ENCODE peak calls at places on chromosomes 5 and 9, in eight cellular contexts. R is heart left ventricle, G is fibroblast of mammary gland, Y is choroid plexus epithelial cell, C is mammary epithelial cell, O is coronary artery, Q is heart right ventricle, I is kidney. J is an unnamed sample.
A peak's percentile ranks its signal among the peaks of the same experiment; 100 is the strongest.

GRCh38 chr5:157172408-157172807 is 6.3 kb upstream of the GARIN3 start:
- DNase-seq in R (no peak), G (no peak), Y (no peak), C (peak; percentile 17), O (no peak), Q (no peak), I (no peak), J (no peak)

GRCh38 chr5:171484460-171484899 is 65.0 kb downstream of the FGF18 start:
- DNase-seq in R (no peak), G (peak; percentile 36), Y (peak; percentile 36), C (no peak), O (no peak), Q (no peak), I (no peak), J (no peak)

GRCh38 chr9:121744002-121744686 is 92.7 kb downstream of the DAB2IP start:
- DNase-seq in R (peak; percentile 74), G (peak; percentile 45), Y (peak; percentile 52), C (peak; percentile 53), O (no peak), Q (peak; percentile 67), I (no peak), J (no peak)

GRCh38 chr5:122774519-122774860 is 390 bp upstream of the SNX2 start:
- DNase-seq in R (no peak), G (no peak), Y (no peak), C (no peak), O (no peak), Q (no peak), I (no peak), J (no peak)

GRCh38 chr5:149203896-149204544 is 62.7 kb downstream of the ABLIM3 start:
- DNase-seq in R (no peak), G (peak; percentile 74), Y (peak; percentile 48), C (peak; percentile 48), O (no peak), Q (no peak), I (no peak), J (no peak)

GRCh38 chr9:85610074-85610855 is 131.5 kb downstream of the AGTPBP1 start:
- DNase-seq in R (no peak), G (peak; percentile 83), Y (peak; percentile 92), C (peak; percentile 53), O (no peak), Q (no peak), I (no peak), J (peak; percentile 74)

GRCh38 chr5:154087260-154087659 is 48.5 kb downstream of the MFAP3 start:
- DNase-seq in R (no peak), G (peak; percentile 26), Y (peak; percentile 87), C (no peak), O (no peak), Q (no peak), I (no peak), J (peak; percentile 54)

GRCh38 chr5:125148706-125149105 is 402.3 kb upstream of the ZNF608 start:
- DNase-seq in R (no peak), G (peak; percentile 72), Y (peak; percentile 2), C (no peak), O (no peak), Q (no peak), I (no peak), J (no peak)

GRCh38 chr9:129491486-129491855 is 129.4 kb downstream of the C9orf50 start:
- DNase-seq in R (peak; percentile 75), G (peak; percentile 50), Y (peak; percentile 75), C (no peak), O (peak; percentile 84), Q (peak; percentile 56), I (peak; percentile 91), J (no peak)

GRCh38 chr5:157464518-157465171 is 4.6 kb downstream of the NIPAL4 start:
- DNase-seq in R (no peak), G (peak; percentile 95), Y (peak; percentile 93), C (peak; percentile 96), O (no peak), Q (no peak), I (no peak), J (peak; percentile 45)

GRCh38 chr9:136796238-136796774 is at the start of gene CCDC183:
- DNase-seq in R (no peak), G (no peak), Y (no peak), C (no peak), O (no peak), Q (no peak), I (no peak), J (no peak)

GRCh38 chr5:59596586-59597348 is 296.8 kb downstream of the PDE4D start:
- DNase-seq in R (no peak), G (peak; percentile 72), Y (peak; percentile 77), C (peak; percentile 73), O (no peak), Q (no peak), I (no peak), J (no peak)

GRCh38 chr5:171317225-171317624 is 8.2 kb downstream of the TLX3 start:
- DNase-seq in R (no peak), G (no peak), Y (no peak), C (no peak), O (no peak), Q (no peak), I (no peak), J (no peak)

GRCh38 chr9:136044207-136044970 is 50.7 kb downstream of the NACC2 start:
- DNase-seq in R (no peak), G (no peak), Y (no peak), C (no peak), O (no peak), Q (no peak), I (peak; percentile 65), J (no peak)

GRCh38 chr9:801399-802071 is 40.0 kb upstream of the DMRT1 start:
- DNase-seq in R (no peak), G (peak; percentile 46), Y (peak; percentile 36), C (peak; percentile 30), O (no peak), Q (no peak), I (no peak), J (peak; percentile 56)

GRCh38 chr5:54455413-54456157 is at the start of gene HSPB3:
- DNase-seq in R (peak; percentile 55), G (peak; percentile 18), Y (no peak), C (no peak), O (no peak), Q (peak; percentile 34), I (no peak), J (no peak)

DNA sequence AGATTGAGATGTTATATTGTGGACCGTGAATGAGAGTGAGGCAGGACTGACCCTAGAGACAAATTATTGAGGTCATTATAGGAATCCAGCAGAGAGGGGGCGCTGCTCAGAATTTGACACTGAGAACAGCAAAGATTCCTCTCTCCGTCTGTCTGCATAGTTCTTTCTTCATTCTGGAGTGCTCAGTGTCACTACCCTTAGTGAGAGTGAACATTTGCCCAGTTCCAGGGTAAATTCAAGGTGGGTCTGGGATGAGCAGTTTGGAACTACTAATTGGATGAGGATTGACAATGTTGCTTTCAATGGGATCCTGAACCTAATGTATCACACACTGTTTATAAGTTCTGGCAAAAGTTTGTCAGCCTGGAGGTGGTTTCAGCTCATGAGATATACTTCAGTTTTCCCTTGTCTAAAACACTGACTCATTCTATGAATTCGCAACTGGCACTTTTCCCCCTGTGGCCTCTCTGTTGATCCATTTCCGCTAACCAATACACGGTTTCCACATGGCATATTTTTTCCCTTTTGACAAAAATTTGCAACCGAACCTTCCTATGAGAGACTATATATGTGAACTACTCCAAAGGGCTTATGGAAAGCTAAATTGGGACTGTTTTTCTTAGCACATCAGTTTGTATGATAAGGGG is 1240.8 kb upstream of the WWC1 start:
- DNase-seq in R (no peak), G (peak; percentile 71), Y (peak; percentile 2), C (no peak), O (no peak), Q (no peak), I (no peak), J (no peak)
- TF ChIP-seq CTCF in R (no peak), G (peak; percentile 22), Y (no peak), C (peak; percentile 16), O (no peak), Q (no peak), I (no peak), J (no peak)

GRCh38 chr5:134595458-134595838 is 37.2 kb downstream of the SAR1B start:
- DNase-seq in R (no peak), G (no peak), Y (no peak), C (no peak), O (no peak), Q (no peak), I (no peak), J (no peak)

GRCh38 chr5:134594336-134594735 is 38.3 kb downstream of the SAR1B start:
- DNase-seq in R (no peak), G (no peak), Y (no peak), C (no peak), O (no peak), Q (no peak), I (no peak), J (no peak)

GRCh38 chr5:134590992-134591659 is 41.5 kb downstream of the SAR1B start:
- DNase-seq in R (no peak), G (peak; percentile 25), Y (no peak), C (peak; percentile 73), O (no peak), Q (no peak), I (no peak), J (no peak)

GRCh38 chr5:134594797-134595457 is 37.7 kb downstream of the SAR1B start:
- DNase-seq in R (no peak), G (no peak), Y (no peak), C (no peak), O (no peak), Q (no peak), I (no peak), J (no peak)

GRCh38 chr5:134592141-134592746 is 40.4 kb downstream of the SAR1B start:
- DNase-seq in R (no peak), G (no peak), Y (peak; percentile 41), C (peak; percentile 86), O (no peak), Q (no peak), I (no peak), J (no peak)
- H3K4me3 ChIP-seq in R (no peak overlapping the region), G (no peak overlapping the region), Y (no peak overlapping the region), C (no peak overlapping the region), O (no peak overlapping the region), Q (no peak overlapping the region), I (no peak overlapping the region), J (no peak overlapping the region)

GRCh38 chr5:178284095-178284675 is 51.6 kb upstream of the PHYKPL start:
- DNase-seq in R (no peak), G (peak; percentile 23), Y (peak; percentile 45), C (peak; percentile 5), O (no peak), Q (no peak), I (no peak), J (no peak)
- TF ChIP-seq CTCF in R (peak; percentile 43), G (peak; percentile 67), Y (peak; percentile 69), C (peak; percentile 59), O (no peak), Q (peak; percentile 63), I (peak; percentile 13), J (peak; percentile 44)

GRCh38 chr9:33375841-33376321 is 26.5 kb downstream of the AQP7 start:
- DNase-seq in R (no peak), G (peak; percentile 29), Y (no peak), C (no peak), O (no peak), Q (no peak), I (no peak), J (no peak)

GRCh38 chr9:33377089-33377715 is 25.2 kb downstream of the AQP7 start:
- DNase-seq in R (no peak), G (no peak), Y (no peak), C (no peak), O (no peak), Q (no peak), I (no peak), J (no peak)

GRCh38 chr9:33374634-33375237 is 27.6 kb downstream of the AQP7 start:
- DNase-seq in R (peak; percentile 80), G (peak; percentile 79), Y (peak; percentile 88), C (peak; percentile 60), O (peak; percentile 83), Q (no peak), I (no peak), J (peak; percentile 57)

GRCh38 chr9:33374190-33374589 is 28.2 kb downstream of the AQP7 start:
- DNase-seq in R (no peak), G (no peak), Y (no peak), C (no peak), O (no peak), Q (no peak), I (no peak), J (no peak)

GRCh38 chr9:33375238-33375840 is 27.0 kb downstream of the AQP7 start:
- DNase-seq in R (no peak), G (no peak), Y (no peak), C (no peak), O (no peak), Q (no peak), I (no peak), J (no peak)
- H3K4me3 ChIP-seq in R (no peak overlapping the region), G (no peak overlapping the region), Y (peak overlapping the region; percentile 28), C (no peak overlapping the region), O (no peak overlapping the region), Q (peak overlapping the region; percentile 21), I (peak overlapping the region; percentile 12), J (no peak overlapping the region)